ENCODE peak calls at places on chromosomes 6 and 20, in four cellular contexts. One of them, this sample, is unnamed.

GRCh38 chr6:128757961-128758360 is 125.0 kb upstream of the LAMA2 start:
- DNase-seq in K562: no peak
- DNase-seq in HepG2: no peak
- DNase-seq in A549: no peak
- DNase-seq in this sample: no peak

GRCh38 chr6:146543940-146544661 is 468 bp downstream of the RAB32 start:
- DNase-seq in A549: peak; percentile 54
- DNase-seq in HepG2: peak; percentile 74
- DNase-seq in K562: peak; percentile 13
- DNase-seq in this sample: no peak

GRCh38 chr6:27772261-27773001 is 139.8 kb downstream of the OR2B2 start:
- DNase-seq in A549: peak; percentile 88
- DNase-seq in K562: peak; percentile 83
- DNase-seq in HepG2: peak; percentile 81
- DNase-seq in this sample: no peak

GRCh38 chr6:27866370-27867050 is 45.7 kb downstream of the OR2B2 start:
- DNase-seq in A549: peak; percentile 23
- DNase-seq in K562: no peak
- DNase-seq in HepG2: peak; percentile 32
- DNase-seq in this sample: peak; percentile 74

GRCh38 chr6:2783188-2783957 is 18.2 kb downstream of the WRNIP1 start:
- DNase-seq in K562: peak; percentile 71
- DNase-seq in HepG2: no peak
- DNase-seq in A549: no peak
- DNase-seq in this sample: no peak

GRCh38 chr20:44422083-44422482 is 53.6 kb upstream of the TTPAL start:
- DNase-seq in K562: peak; percentile 19
- DNase-seq in A549: no peak
- DNase-seq in HepG2: no peak
- DNase-seq in this sample: no peak

GRCh38 chr6:36659271-36659670 is 19.2 kb upstream of the CDKN1A start:
- DNase-seq in A549: no peak
- DNase-seq in K562: no peak
- DNase-seq in HepG2: no peak
- DNase-seq in this sample: no peak

GRCh38 chr6:129195666-129196065 is 312.7 kb downstream of the LAMA2 start:
- DNase-seq in A549: no peak
- DNase-seq in K562: no peak
- DNase-seq in HepG2: no peak
- DNase-seq in this sample: no peak

GRCh38 chr6:35052694-35053565 is 88.2 kb downstream of the TCP11 start:
- DNase-seq in A549: no peak
- DNase-seq in K562: no peak
- DNase-seq in HepG2: no peak
- DNase-seq in this sample: no peak

GRCh38 chr20:1618954-1619550 is 757 bp downstream of the SIRPB1 start:
- DNase-seq in A549: no peak
- DNase-seq in HepG2: peak; percentile 0
- DNase-seq in K562: peak; percentile 0
- DNase-seq in this sample: no peak

GRCh38 chr6:46799657-46800056 is 6.5 kb downstream of the MEP1A start:
- DNase-seq in HepG2: no peak
- DNase-seq in A549: no peak
- DNase-seq in K562: no peak
- DNase-seq in this sample: no peak

GRCh38 chr20:19867074-19867473 is 109.0 kb downstream of the RIN2 start:
- DNase-seq in HepG2: no peak
- DNase-seq in A549: no peak
- DNase-seq in K562: no peak
- DNase-seq in this sample: no peak

GRCh38 chr6:20605581-20605980 is 71.3 kb downstream of the CDKAL1 start:
- DNase-seq in HepG2: no peak
- DNase-seq in K562: no peak
- DNase-seq in A549: no peak
- DNase-seq in this sample: no peak

GRCh38 chr20:46681032-46681854 is 8.0 kb downstream of the TP53RK start:
- DNase-seq in K562: peak; percentile 56
- DNase-seq in A549: peak; percentile 57
- DNase-seq in HepG2: peak; percentile 82
- DNase-seq in this sample: peak; percentile 27

GRCh38 chr20:4714818-4715217 is 6.9 kb upstream of the PRND start:
- DNase-seq in HepG2: no peak
- DNase-seq in A549: no peak
- DNase-seq in K562: no peak
- DNase-seq in this sample: no peak

GRCh38 chr6:151475653-151476523 is 17.9 kb upstream of the CCDC170 start:
- DNase-seq in HepG2: peak; percentile 57
- DNase-seq in A549: peak; percentile 41
- DNase-seq in K562: peak; percentile 57
- DNase-seq in this sample: no peak

GRCh38 chr6:110590821-110591351 is 114.5 kb upstream of the SLC22A16 start:
- DNase-seq in K562: no peak
- DNase-seq in HepG2: no peak
- DNase-seq in A549: no peak
- DNase-seq in this sample: peak; percentile 32

GRCh38 chr20:50540620-50541605 is 30.7 kb downstream of the PTPN1 start:
- DNase-seq in A549: peak; percentile 67
- DNase-seq in K562: no peak
- DNase-seq in HepG2: peak; percentile 18
- DNase-seq in this sample: no peak

GRCh38 chr6:14542670-14543366 is 425.2 kb downstream of the CD83 start:
- DNase-seq in A549: no peak
- DNase-seq in HepG2: no peak
- DNase-seq in K562: no peak
- DNase-seq in this sample: peak; percentile 5

GRCh38 chr6:101682937-101683336 is 289.4 kb downstream of the GRIK2 start:
- DNase-seq in HepG2: no peak
- DNase-seq in A549: no peak
- DNase-seq in K562: no peak
- DNase-seq in this sample: no peak

GRCh38 chr20:17556842-17557674 is 12.8 kb upstream of the DSTN start:
- DNase-seq in K562: no peak
- DNase-seq in HepG2: no peak
- DNase-seq in A549: no peak
- DNase-seq in this sample: no peak

GRCh38 chr6:21360353-21360752 is 233.2 kb upstream of the SOX4 start:
- DNase-seq in A549: no peak
- DNase-seq in HepG2: no peak
- DNase-seq in K562: no peak
- DNase-seq in this sample: no peak

GRCh38 chr6:3869632-3870527 is 20.7 kb downstream of the FAM50B start:
- DNase-seq in A549: peak; percentile 87
- DNase-seq in HepG2: peak; percentile 92
- DNase-seq in K562: no peak
- DNase-seq in this sample: no peak

GRCh38 chr6:43629505-43630300 is 639 bp upstream of the GTPBP2 start:
- DNase-seq in A549: peak; percentile 95
- DNase-seq in K562: peak; percentile 92
- DNase-seq in HepG2: peak; percentile 98
- DNase-seq in this sample: peak; percentile 96
- TF ChIP-seq POLR2A in A549: no peak
- TF ChIP-seq POLR2A in K562: peak; percentile 97
- TF ChIP-seq POLR2A in HepG2: peak; percentile 93
- TF ChIP-seq POLR2A in this sample: peak; percentile 83

GRCh38 chr6:143248359-143248758 is 187.7 kb downstream of the AIG1 start:
- DNase-seq in K562: no peak
- DNase-seq in A549: no peak
- DNase-seq in HepG2: no peak
- DNase-seq in this sample: no peak
- TF ChIP-seq JUNB in K562: no peak
- TF ChIP-seq JUNB in A549: no peak
- TF ChIP-seq JUNB in HepG2: no peak
- TF ChIP-seq JUNB in this sample: no peak

DNA sequence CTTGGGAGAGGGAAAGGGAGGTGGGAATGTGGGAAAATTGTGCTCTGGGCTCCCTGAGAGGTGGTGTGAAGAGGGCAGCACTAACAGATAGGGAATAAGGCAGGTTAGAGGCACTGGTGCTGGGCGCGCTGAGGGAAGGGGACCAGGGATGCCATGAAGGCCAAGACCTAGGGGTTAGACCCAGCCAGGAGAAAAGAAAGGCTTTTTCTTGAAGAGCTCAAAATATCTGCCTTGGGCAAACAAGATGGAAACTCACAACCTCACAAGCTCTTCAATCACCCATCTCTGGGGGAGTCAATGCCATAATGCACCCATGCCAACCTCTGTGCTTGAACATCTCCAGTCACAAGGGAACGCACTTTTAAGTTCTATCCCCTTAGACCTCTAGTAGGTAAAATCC is 363.6 kb upstream of the CHD6 start:
- DNase-seq in HepG2: no peak
- DNase-seq in K562: no peak
- DNase-seq in A549: no peak
- DNase-seq in this sample: no peak
- TF ChIP-seq POLR2A in HepG2: no peak
- TF ChIP-seq POLR2A in K562: no peak
- TF ChIP-seq POLR2A in A549: no peak
- TF ChIP-seq POLR2A in this sample: no peak

GRCh38 chr6:15950962-15951569 is 177.8 kb upstream of the MYLIP start:
- DNase-seq in HepG2: no peak
- DNase-seq in K562: no peak
- DNase-seq in A549: no peak
- DNase-seq in this sample: no peak

GRCh38 chr6:15947436-15947835 is 181.4 kb upstream of the MYLIP start:
- DNase-seq in A549: no peak
- DNase-seq in HepG2: no peak
- DNase-seq in K562: no peak
- DNase-seq in this sample: no peak

GRCh38 chr6:15947923-15948322 is 181.0 kb upstream of the MYLIP start:
- DNase-seq in A549: no peak
- DNase-seq in HepG2: no peak
- DNase-seq in K562: peak; percentile 33
- DNase-seq in this sample: no peak

GRCh38 chr6:15946701-15947390 is 182.0 kb upstream of the MYLIP start:
- DNase-seq in K562: no peak
- DNase-seq in HepG2: no peak
- DNase-seq in A549: no peak
- DNase-seq in this sample: no peak

DNA sequence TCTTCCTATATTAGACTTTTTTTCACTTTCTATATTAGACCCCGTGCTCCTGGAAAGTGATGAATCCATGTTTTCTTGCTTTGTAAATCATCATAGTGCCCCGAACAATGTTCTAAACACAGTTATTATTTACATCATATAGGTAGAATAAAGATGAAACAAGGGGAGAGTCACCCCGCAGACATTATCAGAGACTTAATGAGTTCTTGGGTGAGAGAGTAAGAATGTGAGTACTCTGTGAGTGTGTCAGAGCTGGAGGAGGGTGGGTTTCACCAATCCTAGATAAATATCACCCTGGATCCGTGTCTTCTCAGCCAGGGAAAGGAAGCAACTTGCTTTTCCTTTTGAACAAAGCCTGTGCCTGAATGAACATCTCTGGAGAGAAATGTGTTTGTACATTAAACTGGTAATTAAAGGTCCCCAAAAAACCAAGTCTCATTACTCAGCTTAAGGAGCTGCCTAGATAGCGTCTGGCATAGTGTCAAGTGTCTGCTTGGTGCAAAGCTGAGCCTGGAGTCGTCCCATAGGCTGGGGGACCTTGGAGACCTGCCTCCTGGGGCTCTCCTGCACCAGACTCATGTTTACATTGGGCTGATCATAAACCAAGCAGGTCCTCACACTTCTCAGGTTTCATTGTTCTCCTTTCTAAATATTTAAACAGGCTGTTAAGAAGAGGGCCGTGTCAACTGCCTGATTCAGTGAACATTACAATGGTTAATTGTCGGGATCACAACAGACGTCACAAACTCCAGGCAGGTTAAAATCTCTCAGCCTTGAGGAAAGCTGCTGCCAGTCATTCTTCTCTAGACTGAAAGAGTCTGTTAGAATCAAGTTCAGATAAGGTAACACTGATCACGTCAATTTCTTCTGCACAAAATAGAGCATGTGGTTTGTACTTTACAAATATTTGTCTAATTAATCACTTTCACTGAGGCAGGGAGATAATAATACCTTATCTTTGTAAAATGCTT is 179.7 kb upstream of the MYLIP start:
- DNase-seq in HepG2: peak; percentile 77
- DNase-seq in A549: peak; percentile 77
- DNase-seq in K562: peak; percentile 55
- DNase-seq in this sample: no peak
- TF ChIP-seq JUNB in HepG2: no peak
- TF ChIP-seq JUNB in A549: no peak
- TF ChIP-seq JUNB in K562: no peak
- TF ChIP-seq JUNB in this sample: no peak

GRCh38 chr6:11714116-11714797 is 64.3 kb downstream of the ADTRP start:
- DNase-seq in A549: no peak
- DNase-seq in K562: no peak
- DNase-seq in HepG2: no peak
- DNase-seq in this sample: peak; percentile 79
- TF ChIP-seq POLR2A in A549: no peak
- TF ChIP-seq POLR2A in K562: no peak
- TF ChIP-seq POLR2A in HepG2: no peak
- TF ChIP-seq POLR2A in this sample: peak; percentile 32